ENCODE peak calls at places on chromosomes 7 and 10, in six cellular contexts. F, Q, B, Z, L and M are unnamed samples.

GRCh38 chr7:1758417-1758858 is 88.4 kb downstream of the ELFN1 start:
- DNase-seq in L (no peak), Q (peak; percentile 47), F (peak; percentile 17), Z (no peak), B (peak; percentile 56), M (peak; percentile 8)

GRCh38 chr7:16615234-16615633 is 30.3 kb downstream of the ANKMY2 start:
- DNase-seq in B (no peak), F (no peak), Z (no peak), Q (no peak), L (no peak), M (no peak)

GRCh38 chr10:8398771-8399170 is 344.3 kb downstream of the GATA3 start:
- DNase-seq in B (no peak), L (no peak), Q (no peak), F (no peak), Z (no peak), M (no peak)

GRCh38 chr10:46545861-46546590 is 10.4 kb downstream of the GPRIN2 start:
- DNase-seq in Q (no peak), B (no peak), F (no peak), Z (no peak), L (no peak), M (no peak)

GRCh38 chr7:52794621-52795020 is 240.8 kb upstream of the POM121L12 start:
- DNase-seq in B (no peak), L (no peak), Q (no peak), Z (no peak), F (no peak), M (no peak)

GRCh38 chr7:79506481-79506880 is 53.0 kb upstream of the MAGI2 start:
- DNase-seq in L (no peak), B (no peak), F (no peak), Q (peak; percentile 82), Z (no peak), M (no peak)

GRCh38 chr10:75982611-75983369 is 551.4 kb downstream of the LRMDA start:
- DNase-seq in F (peak; percentile 22), L (no peak), Q (peak; percentile 12), Z (no peak), B (no peak), M (peak; percentile 24)

GRCh38 chr7:113652501-113652900 is 266.3 kb downstream of the PPP1R3A start:
- DNase-seq in L (no peak), Z (no peak), F (peak; percentile 50), Q (peak; percentile 2), B (no peak), M (peak; percentile 78)

GRCh38 chr10:59865101-59865500 is 41.3 kb downstream of the CCDC6 start:
- DNase-seq in Q (peak; percentile 31), Z (peak; percentile 29), B (no peak), L (peak; percentile 37), F (peak; percentile 75), M (peak; percentile 84)

GRCh38 chr10:106560925-106561640 is 603.4 kb downstream of the SORCS1 start:
- DNase-seq in L (no peak), Q (peak; percentile 92), B (no peak), F (peak; percentile 73), Z (no peak), M (peak; percentile 79)

GRCh38 chr7:76187246-76187645 is 14.4 kb upstream of the SRRM3 start:
- DNase-seq in L (no peak), B (no peak), Q (no peak), F (no peak), Z (no peak), M (no peak)

GRCh38 chr7:111532625-111533024 is 29.7 kb downstream of the IMMP2L start:
- DNase-seq in L (no peak), F (peak; percentile 2), Z (no peak), Q (peak; percentile 3), B (no peak), M (no peak)

GRCh38 chr7:54115028-54115763 is 427.0 kb upstream of the VSTM2A start:
- DNase-seq in Z (no peak), L (no peak), F (no peak), Q (no peak), B (no peak), M (no peak)

GRCh38 chr10:109984013-109984412 is 23.8 kb upstream of the ADD3 start:
- DNase-seq in F (no peak), Z (no peak), B (no peak), Q (no peak), L (no peak), M (peak; percentile 57)

GRCh38 chr10:106106114-106106513 is 1058.4 kb downstream of the SORCS1 start:
- DNase-seq in L (no peak), Z (no peak), Q (no peak), F (no peak), B (no peak), M (no peak)

GRCh38 chr7:107726356-107727130 is 17.4 kb upstream of the CBLL1 start:
- DNase-seq in F (no peak), B (no peak), Q (peak; percentile 13), L (no peak), Z (no peak), M (peak; percentile 4)

GRCh38 chr10:28690545-28690944 is 13.2 kb downstream of the BAMBI start:
- DNase-seq in Q (no peak), B (no peak), Z (no peak), L (no peak), F (no peak), M (no peak)

GRCh38 chr7:55365103-55365679 is at the start of gene LANCL2:
- DNase-seq in Q (peak; percentile 42), L (no peak), B (no peak), F (peak; percentile 14), Z (no peak), M (no peak)

GRCh38 chr10:52570490-52570889 is 202.1 kb downstream of the MBL2 start:
- DNase-seq in Z (no peak), L (no peak), F (no peak), B (no peak), Q (no peak), M (no peak)

GRCh38 chr7:107658467-107658866 is 2.2 kb upstream of the SLC26A4 start:
- DNase-seq in Q (no peak), B (no peak), Z (no peak), F (peak; percentile 14), L (no peak), M (no peak)

GRCh38 chr10:119139464-119140067 is 25.9 kb downstream of the SFXN4 start:
- DNase-seq in B (peak; percentile 43), Q (peak; percentile 46), F (peak; percentile 39), L (peak; percentile 44), Z (no peak), M (peak; percentile 56)

GRCh38 chr10:110192552-110192951 is 14.9 kb upstream of the MXI1 start:
- DNase-seq in Z (no peak), Q (no peak), F (no peak), L (peak; percentile 53), B (no peak), M (no peak)

GRCh38 chr7:30034501-30034900 is 6.3 kb downstream of the PLEKHA8 start:
- DNase-seq in B (no peak), Z (no peak), L (no peak), F (no peak), Q (no peak), M (no peak)

GRCh38 chr10:125079091-125079600 is 81.2 kb downstream of the CTBP2 start:
- DNase-seq in Z (no peak), Q (no peak), L (no peak), F (no peak), B (no peak), M (no peak)

GRCh38 chr7:134780166-134780853 is 876 bp downstream of the CALD1 start:
- DNase-seq in Q (peak; percentile 49), L (no peak), F (peak; percentile 18), B (no peak), Z (no peak), M (no peak)

GRCh38 chr7:155857141-155857540 is 44.9 kb upstream of the SHH start:
- DNase-seq in L (no peak), F (no peak), Q (no peak), Z (no peak), B (no peak), M (no peak)

GRCh38 chr7:106165328-106165727 is 53.2 kb upstream of the SYPL1 start:
- DNase-seq in B (no peak), L (no peak), Q (peak; percentile 44), Z (no peak), F (peak; percentile 17), M (peak; percentile 42)

GRCh38 chr10:114616516-114616915 is 41.6 kb downstream of the ABLIM1 start:
- DNase-seq in B (no peak), L (no peak), Z (no peak), F (no peak), Q (peak; percentile 58), M (no peak)

GRCh38 chr10:116852246-116852645 is 2.9 kb downstream of the ENO4 start:
- DNase-seq in Z (no peak), F (no peak), Q (no peak), B (no peak), L (no peak), M (no peak)

GRCh38 chr7:121366852-121367431 is 29.2 kb downstream of the FAM3C start:
- DNase-seq in Q (peak; percentile 57), L (peak; percentile 28), B (peak; percentile 14), Z (no peak), F (peak; percentile 37), M (peak; percentile 59)

GRCh38 chr7:3404490-3404889 is 103.4 kb downstream of the SDK1 start:
- DNase-seq in L (no peak), F (peak; percentile 31), Z (no peak), Q (peak; percentile 1), B (peak; percentile 21), M (peak; percentile 75)

GRCh38 chr7:151623766-151624165 is 104.1 kb upstream of the RHEB start:
- DNase-seq in B (no peak), Q (peak; percentile 60), F (peak; percentile 58), L (no peak), Z (no peak), M (peak; percentile 45)

GRCh38 chr10:27959093-27959715 is 39.7 kb downstream of the ODAD2 start:
- DNase-seq in B (no peak), L (no peak), F (peak; percentile 35), Q (peak; percentile 32), Z (no peak), M (no peak)

GRCh38 chr7:123282181-123282580 is 82.4 kb upstream of the SLC13A1 start:
- DNase-seq in Z (no peak), Q (no peak), F (no peak), B (no peak), L (no peak), M (no peak)